ENCODE peak calls at places on chromosome 11, in six cellular contexts. X, O, Y, K, I and H are unnamed samples.

GRCh38 chr11:132062031-132062430 is 691.6 kb downstream of the NTM start:
- DNase-seq in K (no peak), X (no peak), I (peak; percentile 20), Y (no peak), O (no peak), H (no peak)

GRCh38 chr11:75421902-75422247 is 11.1 kb downstream of the KLHL35 start:
- DNase-seq in O (no peak), K (no peak), I (no peak), X (no peak), Y (no peak), H (no peak)

GRCh38 chr11:126716456-126717083 is 284.0 kb downstream of the KIRREL3 start:
- DNase-seq in O (no peak), Y (peak; percentile 32), X (peak; percentile 69), I (peak; percentile 3), K (peak; percentile 55), H (peak; percentile 80)

GRCh38 chr11:119169272-119169719 is 771 bp downstream of the NLRX1 start:
- DNase-seq in K (no peak), X (peak; percentile 89), O (no peak), I (no peak), Y (no peak), H (peak; percentile 98)

GRCh38 chr11:35376613-35377012 is 42.7 kb downstream of the SLC1A2 start:
- DNase-seq in I (no peak), O (peak; percentile 37), K (no peak), Y (no peak), X (no peak), H (no peak)

GRCh38 chr11:8720376-8720775 is 37.8 kb downstream of the RPL27A start:
- DNase-seq in X (peak; percentile 21), K (no peak), Y (no peak), I (no peak), O (no peak), H (no peak)

GRCh38 chr11:70263363-70263762 is 7.1 kb upstream of the PPFIA1 start:
- DNase-seq in Y (no peak), X (no peak), O (no peak), I (no peak), K (no peak), H (no peak)

GRCh38 chr11:86790073-86790727 is 10.1 kb upstream of the PRSS23 start:
- DNase-seq in O (no peak), X (no peak), K (no peak), Y (no peak), I (no peak), H (no peak)

GRCh38 chr11:73931039-73931645 is 19.7 kb upstream of the DNAJB13 start:
- DNase-seq in I (peak; percentile 88), Y (no peak), X (peak; percentile 86), O (peak; percentile 80), K (peak; percentile 81), H (peak; percentile 97)

GRCh38 chr11:45163956-45164575 is 17.6 kb downstream of the PRDM11 start:
- DNase-seq in Y (no peak), I (no peak), X (no peak), K (peak; percentile 65), O (no peak), H (no peak)

GRCh38 chr11:104772806-104773241 is 125.4 kb downstream of the CASP12 start:
- DNase-seq in Y (no peak), O (peak; percentile 94), X (no peak), K (no peak), I (peak; percentile 94), H (no peak)

GRCh38 chr11:8321876-8322275 is 58.2 kb upstream of the LMO1 start:
- DNase-seq in X (no peak), Y (no peak), O (no peak), K (no peak), I (no peak), H (no peak)

GRCh38 chr11:112785104-112785503 is 176.1 kb upstream of the NCAM1 start:
- DNase-seq in Y (no peak), X (peak; percentile 60), O (peak; percentile 25), I (no peak), K (no peak), H (peak; percentile 56)

GRCh38 chr11:64998141-64998540 is 1.4 kb upstream of the BATF2 start:
- DNase-seq in I (no peak), K (no peak), Y (no peak), X (no peak), O (no peak), H (peak; percentile 48)

GRCh38 chr11:991711-992307 is 44.7 kb downstream of the MUC6 start:
- DNase-seq in O (no peak), I (no peak), Y (no peak), X (no peak), K (no peak), H (no peak)

GRCh38 chr11:72814831-72815618 is 814 bp downstream of the ATG16L2 start:
- DNase-seq in O (peak; percentile 47), I (peak; percentile 73), X (peak; percentile 84), Y (no peak), K (no peak), H (peak; percentile 91)

GRCh38 chr11:117290809-117291396 is at the start of gene BACE1-AS:
- DNase-seq in X (no peak), O (no peak), K (no peak), Y (no peak), I (no peak), H (no peak)

GRCh38 chr11:69388210-69388609 is 93.3 kb upstream of the LINC01488 start:
- DNase-seq in X (no peak), Y (no peak), O (no peak), I (no peak), K (no peak), H (no peak)

GRCh38 chr11:75313457-75314272 is 37.8 kb downstream of the ARRB1 start:
- DNase-seq in K (peak; percentile 70), O (peak; percentile 88), X (peak; percentile 73), I (peak; percentile 86), Y (no peak), H (peak; percentile 65)

GRCh38 chr11:116641561-116642045 is 131.2 kb downstream of the BUD13 start:
- DNase-seq in O (no peak), Y (no peak), X (peak; percentile 83), I (peak; percentile 7), K (peak; percentile 39), H (peak; percentile 60)

GRCh38 chr11:134949121-134949591 is 537.1 kb upstream of the B3GAT1 start:
- DNase-seq in O (no peak), Y (no peak), X (no peak), I (peak; percentile 36), K (no peak), H (peak; percentile 60)

GRCh38 chr11:114472661-114473060 is 33.4 kb downstream of the REXO2 start:
- DNase-seq in I (no peak), K (no peak), Y (no peak), O (no peak), X (no peak), H (no peak)

GRCh38 chr11:104623518-104623917 is 274.7 kb downstream of the CASP12 start:
- DNase-seq in I (peak; percentile 91), K (no peak), O (peak; percentile 89), X (no peak), Y (no peak), H (peak; percentile 30)

GRCh38 chr11:128448487-128448886 is 138.9 kb downstream of the ETS1 start:
- DNase-seq in O (peak; percentile 60), K (no peak), X (peak; percentile 34), Y (no peak), I (peak; percentile 89), H (peak; percentile 81)

GRCh38 chr11:45803981-45804805 is 756 bp upstream of the SLC35C1 start:
- DNase-seq in Y (peak; percentile 61), O (peak; percentile 53), X (peak; percentile 60), K (peak; percentile 57), I (peak; percentile 54), H (peak; percentile 71)

GRCh38 chr11:102494216-102494615 is 36.3 kb downstream of the MMP7 start:
- DNase-seq in I (peak; percentile 42), K (no peak), O (peak; percentile 31), Y (no peak), X (no peak), H (no peak)

GRCh38 chr11:45079075-45079444 is 67.4 kb upstream of the PRDM11 start:
- DNase-seq in O (no peak), I (no peak), X (peak; percentile 48), K (peak; percentile 50), Y (no peak), H (no peak)

GRCh38 chr11:70601861-70602575 is 203.7 kb downstream of the CTTN start:
- DNase-seq in Y (no peak), O (no peak), K (no peak), I (no peak), X (no peak), H (no peak)

GRCh38 chr11:77473001-77473800 is 693 bp downstream of the PAK1 start:
- DNase-seq in O (peak; percentile 29), X (peak; percentile 74), Y (peak; percentile 43), I (peak; percentile 18), K (peak; percentile 40), H (peak; percentile 79)

GRCh38 chr11:35162795-35163194 is 23.8 kb downstream of the CD44 start:
- DNase-seq in Y (no peak), K (no peak), O (peak; percentile 60), X (no peak), I (no peak), H (no peak)

GRCh38 chr11:123429851-123430735 is at the start of gene GRAMD1B:
- DNase-seq in Y (peak; percentile 63), K (peak; percentile 25), I (peak; percentile 72), X (peak; percentile 82), O (peak; percentile 39), H (peak; percentile 94)

GRCh38 chr11:131924446-131925240 is 554.2 kb downstream of the NTM start:
- DNase-seq in O (no peak), I (peak; percentile 44), X (no peak), Y (no peak), K (no peak), H (no peak)

GRCh38 chr11:35511666-35512065 is 13.8 kb downstream of the PAMR1 start:
- DNase-seq in I (peak; percentile 78), X (peak; percentile 53), K (no peak), O (peak; percentile 79), Y (no peak), H (peak; percentile 88)

GRCh38 chr11:107583629-107584195 is 7.2 kb upstream of the ELMOD1 start:
- DNase-seq in X (no peak), O (peak; percentile 78), Y (no peak), I (no peak), K (no peak), H (no peak)

GRCh38 chr11:73306977-73307322 is 1.1 kb upstream of the ARHGEF17 start:
- DNase-seq in K (no peak), I (no peak), X (no peak), O (no peak), Y (no peak), H (no peak)